ENCODE peak calls at places on chromosomes 4 and X, in nine cellular contexts. H is mesenchymal stem cell, I is SK-N-SH, Y is psoas muscle, M is heart right ventricle, O is GM23338, P is tibial artery, B is cardiac muscle cell, Z is tibial nerve. F is an unnamed sample. For H3K36me3 and H3K27me3, the result is how much of the 10 kb centered on the place peaks cover.

GRCh38 chrX:69285401-69285871 is 120.2 kb upstream of the PJA1 start:
- DNase-seq in Z (peak), O (no peak), H (no peak), I (peak), Y (peak), B (no peak), P (peak), M (peak), F (no peak)

GRCh38 chrX:45619290-45619689 is 418.6 kb upstream of the DIPK2B start:
- DNase-seq in Y (no peak), O (no peak), Z (no peak), M (no peak), H (peak), P (no peak), B (peak), I (no peak), F (no peak)

GRCh38 chrX:56785442-56785841 is 56.4 kb downstream of the NBDY start:
- DNase-seq in M (no peak), I (no peak), P (no peak), Z (no peak), Y (no peak), O (no peak), H (no peak), B (no peak), F (no peak)

GRCh38 chr4:38333219-38333618 is 330.8 kb upstream of the KLF3 start:
- DNase-seq in Y (no peak), H (no peak), P (no peak), Z (no peak), O (no peak), I (no peak), M (no peak), B (no peak), F (no peak)

GRCh38 chrX:54087661-54088060 is 43.4 kb upstream of the PHF8 start:
- DNase-seq in H (no peak), O (no peak), Y (no peak), B (no peak), M (no peak), Z (no peak), I (no peak), P (no peak), F (no peak)

GRCh38 chrX:1528884-1529203 is 8.1 kb downstream of the P2RY8 start:
- DNase-seq in M (no peak), Z (no peak), H (no peak), P (no peak), I (no peak), B (no peak), O (no peak), Y (no peak), F (no peak)

GRCh38 chr4:98879515-98879914 is 49.4 kb downstream of the EIF4E start:
- DNase-seq in I (no peak), O (no peak), H (no peak), P (no peak), Y (no peak), B (no peak), Z (no peak), M (no peak), F (no peak)

GRCh38 chr4:182405087-182405486 is 161.9 kb downstream of the TENM3 start:
- DNase-seq in B (no peak), M (no peak), Z (no peak), I (no peak), Y (no peak), O (no peak), H (no peak), P (no peak), F (no peak)

GRCh38 chr4:8741513-8742226 is 130.0 kb downstream of the HMX1 start:
- DNase-seq in I (peak), M (no peak), Z (no peak), H (no peak), Y (no peak), O (no peak), B (no peak), P (no peak), F (no peak)

GRCh38 chr4:117481742-117482141 is 396.4 kb upstream of the TRAM1L1 start:
- DNase-seq in P (no peak), I (no peak), Z (no peak), O (no peak), M (no peak), H (peak), B (no peak), Y (no peak), F (no peak)

GRCh38 chr4:1786544-1787362 is 6.3 kb upstream of the FGFR3 start:
- DNase-seq in M (no peak), Y (no peak), I (no peak), B (no peak), P (no peak), O (no peak), Z (no peak), H (no peak), F (peak)

GRCh38 chr4:1783970-1784369 is 9.1 kb upstream of the FGFR3 start:
- DNase-seq in O (no peak), Z (no peak), Y (no peak), M (no peak), P (no peak), H (no peak), I (no peak), B (no peak), F (no peak)

GRCh38 chr4:1784789-1785591 is 8.1 kb upstream of the FGFR3 start:
- DNase-seq in Y (no peak), Z (no peak), O (no peak), P (no peak), B (peak), I (peak), H (no peak), M (peak), F (no peak)

GRCh38 chr4:1784395-1784788 is 8.7 kb upstream of the FGFR3 start:
- DNase-seq in Z (no peak), P (no peak), O (no peak), H (no peak), Y (no peak), I (no peak), B (no peak), M (no peak), F (no peak)

DNA sequence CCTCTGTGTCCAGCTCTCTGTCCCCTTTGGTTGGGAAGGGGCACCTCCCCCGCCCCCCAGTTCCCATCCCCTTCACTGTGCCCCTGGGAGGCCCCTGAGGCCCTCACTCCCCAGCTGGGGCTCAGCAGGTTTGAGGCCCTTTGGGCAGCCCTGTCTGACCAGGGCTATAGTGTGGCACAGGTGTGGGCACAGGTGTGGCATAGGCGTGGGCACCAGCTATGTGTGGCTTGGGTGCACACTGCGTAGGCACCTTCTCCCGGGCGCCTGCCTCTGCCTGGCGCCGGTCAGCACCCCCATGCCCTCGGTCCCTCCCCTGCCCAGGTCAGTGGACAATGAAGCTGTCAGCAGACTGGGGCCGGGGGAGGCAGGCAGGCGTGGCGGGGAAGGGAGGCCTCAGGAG is 7.5 kb upstream of the FGFR3 start:
- DNase-seq in B (no peak), Z (no peak), M (no peak), O (no peak), I (no peak), H (no peak), Y (no peak), P (no peak), F (no peak)
- H3K36me3 ChIP-seq in B (under half), Z (under half), M (under half), O (under half), I (under half), H (under half), Y (under half), P (under half), F (under half)

GRCh38 chr4:41749650-41750049 is 1.1 kb upstream of the PHOX2B start:
- DNase-seq in B (no peak), H (no peak), Z (no peak), I (no peak), M (no peak), O (no peak), Y (no peak), P (no peak), F (peak)

GRCh38 chr4:41752081-41752836 is 3.7 kb upstream of the PHOX2B start:
- DNase-seq in M (no peak), P (no peak), I (peak), B (no peak), Z (no peak), O (no peak), H (no peak), Y (no peak), F (no peak)

GRCh38 chr4:41750624-41751324 is 2.2 kb upstream of the PHOX2B start:
- DNase-seq in Z (no peak), Y (no peak), P (no peak), H (no peak), B (no peak), M (no peak), I (peak), O (peak), F (peak)

GRCh38 chr4:41750158-41750623 is 1.7 kb upstream of the PHOX2B start:
- DNase-seq in Y (no peak), Z (no peak), O (peak), P (no peak), M (no peak), B (no peak), H (no peak), I (no peak), F (peak)

DNA sequence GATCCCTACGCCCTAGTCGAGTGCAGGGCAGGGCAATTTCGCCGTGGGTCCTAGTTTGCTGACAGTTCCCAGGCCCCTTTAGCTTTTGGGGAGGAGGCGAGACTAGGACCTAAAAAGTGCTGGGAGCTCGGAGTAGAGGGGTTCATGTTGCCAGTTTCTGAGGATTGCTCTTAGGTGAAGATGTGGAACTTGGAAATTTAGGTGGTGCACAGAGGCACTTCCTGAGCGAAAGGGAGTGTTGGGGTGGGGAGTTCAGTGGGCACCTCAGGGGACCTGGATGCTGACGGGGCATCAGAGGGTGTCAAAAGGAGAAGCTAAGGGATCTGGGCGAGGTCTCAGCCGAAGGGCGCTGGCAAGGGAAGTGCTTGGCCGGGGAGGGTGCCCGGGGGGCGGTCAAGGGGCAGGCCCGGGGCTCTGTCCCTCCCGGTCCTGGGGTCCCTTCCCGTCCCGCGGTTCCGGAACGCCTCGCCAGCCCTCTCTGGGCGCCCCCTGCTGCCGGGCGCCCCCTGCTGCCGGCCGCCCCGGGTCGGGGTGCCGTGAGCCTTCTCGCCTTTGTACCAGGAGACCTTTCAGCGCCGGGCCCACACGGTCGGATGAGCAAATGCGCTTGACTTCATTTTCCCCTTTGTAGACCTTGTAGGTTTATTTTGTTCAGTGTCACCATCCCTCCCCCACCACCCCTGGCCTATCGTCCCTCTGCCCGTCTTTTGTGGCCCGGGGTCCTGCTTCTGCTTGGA is 3.0 kb upstream of the PHOX2B start:
- DNase-seq in M (no peak), H (no peak), O (peak), B (no peak), Z (no peak), I (peak), Y (no peak), P (no peak), F (peak)
- H3K27me3 ChIP-seq in M (half or more), H (half or more), O (half or more), B (half or more), Z (half or more), I (half or more), Y (half or more), P (under half), F (half or more)

GRCh38 chr4:3221996-3222395 is 27.0 kb upstream of the MSANTD1 start:
- DNase-seq in B (no peak), H (no peak), I (no peak), M (no peak), O (no peak), P (no peak), Y (peak), Z (no peak), F (no peak)

GRCh38 chr4:3218824-3219760 is 29.9 kb upstream of the MSANTD1 start:
- DNase-seq in Z (no peak), P (no peak), B (no peak), O (no peak), Y (peak), H (no peak), M (no peak), I (peak), F (no peak)

GRCh38 chr4:3220586-3221494 is 28.1 kb upstream of the MSANTD1 start:
- DNase-seq in P (no peak), M (no peak), Y (peak), Z (no peak), H (no peak), I (no peak), B (no peak), O (no peak), F (no peak)

GRCh38 chr4:3217771-3218170 is 31.2 kb upstream of the MSANTD1 start:
- DNase-seq in M (no peak), H (no peak), I (no peak), B (no peak), P (no peak), Z (no peak), O (no peak), Y (no peak), F (no peak)

GRCh38 chr4:3219761-3220481 is 29.0 kb upstream of the MSANTD1 start:
- DNase-seq in Y (peak), I (no peak), M (no peak), H (no peak), Z (no peak), O (no peak), P (no peak), B (no peak), F (no peak)
- H3K36me3 ChIP-seq in Y (under half), I (half or more), M (under half), H (half or more), Z (under half), O (under half), P (half or more), B (under half), F (under half)

DNA sequence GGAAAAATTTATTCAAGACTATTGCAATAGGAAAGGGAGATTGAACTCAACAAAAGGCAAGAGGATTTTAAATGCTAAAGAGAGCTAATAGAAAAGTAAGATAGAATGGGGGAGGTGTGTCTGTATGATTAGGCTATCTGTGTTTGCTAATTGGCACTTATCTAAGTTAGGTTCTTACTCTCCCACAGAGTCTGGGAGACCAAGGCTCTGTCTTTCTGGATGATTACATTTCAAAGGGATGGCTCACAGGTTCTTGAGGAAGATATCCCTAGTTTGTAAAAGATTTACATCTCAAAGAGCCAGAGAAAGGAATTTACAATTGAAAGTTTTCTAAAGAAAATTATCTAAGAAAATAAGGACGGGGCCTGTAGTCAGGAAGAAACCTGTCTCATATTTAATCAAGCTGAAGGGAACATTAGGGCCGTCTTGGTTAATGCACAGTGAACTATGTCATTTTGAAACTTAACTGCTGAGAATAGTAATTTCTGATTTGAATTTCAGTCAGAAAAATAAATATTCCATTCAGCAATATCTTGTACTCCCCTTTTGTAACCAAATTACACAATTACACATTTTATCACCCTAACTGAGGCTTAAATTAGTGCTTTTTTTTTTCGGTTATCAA is 75.8 kb downstream of the MAGEB10 start:
- DNase-seq in O (peak), H (peak), B (no peak), Z (no peak), M (no peak), I (no peak), Y (no peak), P (no peak), F (peak)
- H3K27me3 ChIP-seq in O (half or more), H (under half), B (under half), Z (under half), M (under half), I (under half), Y (under half), P (under half), F (under half)

GRCh38 chr4:53132117-53132889 is 233.6 kb downstream of the SCFD2 start:
- DNase-seq in I (no peak), O (no peak), B (no peak), Z (no peak), Y (no peak), M (no peak), H (no peak), P (no peak), F (no peak)
- H3K36me3 ChIP-seq in I (under half), O (under half), B (under half), Z (under half), Y (under half), M (under half), H (under half), P (under half), F (under half)

F was measured in H7.